ENCODE peak calls at places on chromosomes 6 and 20, in six cellular contexts. K, I, U, T, V and D are unnamed samples.
A peak's percentile ranks its signal among the peaks of the same experiment; 100 is the strongest.

GRCh38 chr6:156699017-156699421 is 78.2 kb upstream of the ARID1B start:
- DNase-seq in K (peak; percentile 87), I (peak; percentile 79), U (no peak), T (peak; percentile 17), V (peak; percentile 65), D (peak; percentile 8)

GRCh38 chr6:169993861-169994481 is 242.5 kb downstream of the ERMARD start:
- DNase-seq in K (no peak), I (no peak), U (no peak), T (no peak), V (no peak), D (no peak)

GRCh38 chr6:16199792-16200191 is 38.6 kb upstream of the GMPR start:
- DNase-seq in K (no peak), I (no peak), U (no peak), T (no peak), V (no peak), D (no peak)

GRCh38 chr20:63086421-63087235 is 79.9 kb upstream of the BHLHE23 start:
- DNase-seq in K (no peak), I (no peak), U (no peak), T (no peak), V (no peak), D (no peak)

GRCh38 chr6:7590918-7591302 is 912 bp downstream of the SNRNP48 start:
- DNase-seq in K (no peak), I (peak; percentile 41), U (peak; percentile 28), T (peak; percentile 27), V (no peak), D (peak; percentile 10)

GRCh38 chr6:52123234-52123633 is 35.8 kb upstream of the PKHD1 start:
- DNase-seq in K (no peak), I (no peak), U (no peak), T (no peak), V (no peak), D (no peak)

GRCh38 chr20:52972190-52972937 is at the start of gene TSHZ2:
- DNase-seq in K (peak; percentile 80), I (no peak), U (peak; percentile 67), T (peak; percentile 87), V (no peak), D (peak; percentile 18)

GRCh38 chr6:63529498-63529897 is 42.8 kb upstream of the LOC128125822 start:
- DNase-seq in K (peak; percentile 45), I (no peak), U (no peak), T (no peak), V (no peak), D (no peak)

GRCh38 chr6:30041221-30041620 is 19.8 kb upstream of the POLR1H start:
- DNase-seq in K (no peak), I (no peak), U (no peak), T (no peak), V (no peak), D (no peak)